ENCODE peak calls at places on chromosomes 5 and 9, in eight cellular contexts. I is CD8-positive, alpha-beta T cell; W is kidney epithelial cell; G is WTC11; U is lower leg skin; H is nephron progenitor cell; Z is tibial artery; F is epithelial cell of esophagus. O is an unnamed sample.

GRCh38 chr5:93807860-93808259 is 66.5 kb upstream of the POU5F2 start:
- DNase-seq in U (no peak), I (no peak), H (no peak), W (no peak), F (no peak), G (no peak), Z (no peak), O (no peak)

GRCh38 chr9:130825051-130825651 is 9.9 kb upstream of the ABL1 start:
- DNase-seq in G (no peak), W (peak), I (no peak), Z (no peak), U (no peak), H (peak), F (no peak), O (no peak)

GRCh38 chr5:5497132-5497748 is 74.8 kb downstream of the ICE1 start:
- DNase-seq in G (peak), W (no peak), H (peak), Z (peak), F (peak), U (no peak), I (peak), O (no peak)

GRCh38 chr5:39022151-39022550 is 52.0 kb downstream of the RICTOR start:
- DNase-seq in W (no peak), Z (no peak), U (no peak), F (no peak), H (no peak), I (no peak), G (no peak), O (no peak)

GRCh38 chr5:134511796-134512660 is 13.4 kb upstream of the JADE2 start:
- DNase-seq in G (peak), F (peak), H (peak), Z (peak), I (no peak), W (no peak), U (peak), O (no peak)

GRCh38 chr9:18359335-18359734 is 114.6 kb upstream of the ADAMTSL1 start:
- DNase-seq in W (no peak), U (no peak), I (no peak), Z (no peak), G (no peak), F (peak), H (no peak), O (peak)

GRCh38 chr9:124257070-124257864 is 482 bp upstream of the NEK6 start:
- DNase-seq in U (no peak), W (no peak), Z (peak), H (peak), I (no peak), F (no peak), G (no peak), O (no peak)

GRCh38 chr9:122309861-122310260 is 45.2 kb downstream of the MRRF start:
- DNase-seq in Z (no peak), U (no peak), F (no peak), W (no peak), H (no peak), I (no peak), G (no peak), O (no peak)

GRCh38 chr9:38018964-38019602 is 49.9 kb downstream of the SHB start:
- DNase-seq in F (peak), I (no peak), Z (peak), W (no peak), G (no peak), H (no peak), U (no peak), O (no peak)

GRCh38 chr9:115250646-115251045 is 132.7 kb upstream of the TNC start:
- DNase-seq in H (no peak), I (no peak), U (no peak), F (peak), W (peak), Z (no peak), G (no peak), O (peak)

GRCh38 chr9:37618817-37619216 is 26.4 kb upstream of the TOMM5 start:
- DNase-seq in U (no peak), H (no peak), G (no peak), W (no peak), Z (no peak), I (no peak), F (peak), O (peak)

GRCh38 chr5:179241175-179241574 is 104.1 kb downstream of the ADAMTS2 start:
- DNase-seq in W (no peak), I (no peak), Z (peak), U (peak), G (peak), F (no peak), H (no peak), O (no peak)

GRCh38 chr5:78738693-78739300 is 90.2 kb upstream of the LHFPL2 start:
- DNase-seq in G (no peak), I (no peak), W (no peak), Z (no peak), F (no peak), H (no peak), U (peak), O (no peak)

GRCh38 chr5:172133359-172134029 is 54.5 kb downstream of the STK10 start:
- DNase-seq in Z (peak), F (peak), H (no peak), W (peak), I (peak), G (no peak), U (no peak), O (peak)

GRCh38 chr9:4167040-4167671 is 132.7 kb downstream of the GLIS3 start:
- DNase-seq in W (no peak), H (no peak), G (no peak), Z (no peak), U (no peak), F (peak), I (no peak), O (peak)

GRCh38 chr5:149860801-149861322 is 83.7 kb downstream of the PDE6A start:
- DNase-seq in F (peak), I (no peak), H (no peak), W (peak), G (peak), Z (no peak), U (no peak), O (no peak)

GRCh38 chr9:114156658-114157421 is 1.5 kb downstream of the COL27A1 start:
- DNase-seq in I (no peak), H (peak), U (peak), F (peak), W (no peak), Z (peak), G (peak), O (peak)

GRCh38 chr5:73454379-73455036 is 5.9 kb upstream of the FOXD1 start:
- DNase-seq in H (peak), I (peak), G (peak), W (peak), U (no peak), Z (no peak), F (peak), O (no peak)

GRCh38 chr5:178455480-178455835 is 134.7 kb downstream of the COL23A1 start:
- DNase-seq in F (no peak), U (peak), W (no peak), H (no peak), I (no peak), Z (peak), G (no peak), O (no peak)

GRCh38 chr5:143775258-143775657 is 36.7 kb upstream of the HMHB1 start:
- DNase-seq in G (no peak), I (no peak), H (no peak), W (no peak), F (peak), Z (no peak), U (no peak), O (no peak)

GRCh38 chr5:27854243-27854852 is 816.0 kb upstream of the CDH9 start:
- DNase-seq in I (no peak), W (no peak), H (no peak), Z (no peak), U (no peak), F (peak), G (no peak), O (no peak)

GRCh38 chr5:177455036-177455660 is 8.5 kb downstream of the PRR7 start:
- DNase-seq in G (peak), Z (peak), W (no peak), H (peak), U (peak), I (peak), F (peak), O (no peak)

GRCh38 chr5:132901730-132902129 is 28.3 kb downstream of the LEAP2 start:
- DNase-seq in G (no peak), Z (no peak), I (no peak), U (no peak), F (no peak), H (no peak), W (no peak), O (no peak)
- TF ChIP-seq CTCF in G (no peak), Z (no peak), I (no peak), U (no peak), F (no peak), H (no peak), W (no peak), O (no peak)

DNA sequence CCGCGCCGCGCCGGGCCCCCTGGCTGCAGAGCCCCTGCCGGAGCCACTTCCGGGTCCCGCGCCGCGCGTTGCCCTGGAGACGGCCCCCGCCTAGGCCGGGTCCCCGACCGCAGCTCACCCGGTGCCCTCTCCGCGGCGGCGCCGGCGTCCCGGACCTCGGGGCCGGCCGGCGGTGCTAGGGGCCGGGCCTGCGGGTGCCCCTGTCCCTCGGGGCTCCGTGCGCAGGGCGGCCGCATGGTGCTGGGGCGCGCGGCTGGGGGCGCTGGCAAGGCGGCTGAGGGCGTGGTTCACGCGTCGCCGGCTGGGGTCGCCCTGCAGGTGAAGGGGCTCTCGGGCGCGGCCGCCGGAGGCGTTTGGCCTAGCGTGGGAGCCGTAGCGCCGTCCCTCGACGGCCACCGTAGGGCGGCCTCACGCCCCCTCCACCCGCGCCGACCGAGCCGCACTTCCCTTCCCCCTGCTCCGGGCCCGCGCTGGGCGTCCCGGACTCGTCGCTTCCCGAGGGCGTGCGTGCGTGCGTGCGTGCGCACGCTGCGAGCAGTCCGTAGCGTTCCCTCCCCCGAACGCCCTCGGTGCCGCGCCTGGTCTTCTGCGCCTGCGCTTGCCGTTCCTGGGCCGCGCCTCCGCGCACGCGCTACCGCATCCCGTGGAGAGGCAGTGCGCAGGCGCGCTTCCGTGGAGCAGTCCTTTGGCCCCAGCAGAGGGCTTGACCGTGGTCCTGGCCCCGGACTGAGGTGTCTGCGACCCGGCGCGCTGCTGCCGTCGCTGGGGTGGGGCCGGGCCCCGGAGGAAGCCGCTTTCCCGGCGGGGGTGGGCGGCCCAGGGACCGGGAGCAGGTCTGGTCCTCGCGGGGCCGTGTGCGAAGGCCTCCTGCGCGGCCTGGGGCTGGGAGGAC is at the start of gene TMEM250:
- DNase-seq in U (peak), H (peak), Z (peak), W (peak), F (peak), I (peak), G (peak), O (peak)
- TF ChIP-seq CTCF in U (no peak), H (no peak), Z (peak), W (no peak), F (no peak), I (no peak), G (no peak), O (no peak)

GRCh38 chr5:124685404-124685930 is 61.0 kb downstream of the ZNF608 start:
- DNase-seq in G (no peak), I (no peak), H (no peak), U (no peak), W (no peak), Z (no peak), F (no peak), O (no peak)

GRCh38 chr5:124686239-124687004 is 60.0 kb downstream of the ZNF608 start:
- DNase-seq in U (no peak), G (no peak), I (no peak), H (no peak), F (no peak), Z (no peak), W (no peak), O (no peak)

GRCh38 chr5:124679578-124680210 is 66.7 kb downstream of the ZNF608 start:
- DNase-seq in H (no peak), U (no peak), W (no peak), I (no peak), Z (no peak), F (no peak), G (no peak), O (no peak)

GRCh38 chr5:124678992-124679519 is 67.4 kb downstream of the ZNF608 start:
- DNase-seq in H (no peak), G (no peak), U (no peak), Z (no peak), I (no peak), W (no peak), F (no peak), O (no peak)

DNA sequence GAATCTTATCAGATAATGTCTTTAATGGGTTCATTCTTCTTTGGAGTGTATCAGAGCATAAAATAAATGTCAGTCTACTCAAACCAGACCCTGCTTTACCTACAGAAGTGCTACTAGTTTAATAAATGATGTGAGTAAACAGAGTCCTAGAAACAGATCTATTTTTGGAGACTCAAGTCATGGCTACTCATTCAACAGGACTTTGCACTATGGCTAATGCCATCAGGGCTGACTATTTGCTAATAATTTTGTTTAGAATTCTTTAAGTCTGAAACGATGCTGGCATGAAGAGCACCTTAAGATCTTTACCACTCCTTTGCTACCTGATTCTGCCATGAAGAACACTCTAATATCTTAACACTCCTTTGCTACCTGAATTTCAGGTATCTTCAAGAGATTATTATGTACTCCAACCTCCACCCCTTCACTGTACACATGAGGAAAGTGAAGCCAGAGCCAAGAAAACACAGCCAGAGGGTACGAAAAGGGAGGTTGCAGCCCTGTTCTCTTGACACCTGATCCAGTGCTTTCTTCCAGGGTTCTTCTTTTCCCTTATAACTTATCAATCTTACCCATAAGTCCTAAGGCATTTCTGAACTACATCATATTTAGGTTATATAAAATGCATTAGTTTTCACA is 62.4 kb downstream of the ZNF608 start:
- DNase-seq in I (no peak), G (no peak), F (no peak), U (no peak), W (no peak), H (no peak), Z (no peak), O (no peak)
- TF ChIP-seq CTCF in I (no peak), G (no peak), F (no peak), U (no peak), W (no peak), H (no peak), Z (no peak), O (no peak)

DNA sequence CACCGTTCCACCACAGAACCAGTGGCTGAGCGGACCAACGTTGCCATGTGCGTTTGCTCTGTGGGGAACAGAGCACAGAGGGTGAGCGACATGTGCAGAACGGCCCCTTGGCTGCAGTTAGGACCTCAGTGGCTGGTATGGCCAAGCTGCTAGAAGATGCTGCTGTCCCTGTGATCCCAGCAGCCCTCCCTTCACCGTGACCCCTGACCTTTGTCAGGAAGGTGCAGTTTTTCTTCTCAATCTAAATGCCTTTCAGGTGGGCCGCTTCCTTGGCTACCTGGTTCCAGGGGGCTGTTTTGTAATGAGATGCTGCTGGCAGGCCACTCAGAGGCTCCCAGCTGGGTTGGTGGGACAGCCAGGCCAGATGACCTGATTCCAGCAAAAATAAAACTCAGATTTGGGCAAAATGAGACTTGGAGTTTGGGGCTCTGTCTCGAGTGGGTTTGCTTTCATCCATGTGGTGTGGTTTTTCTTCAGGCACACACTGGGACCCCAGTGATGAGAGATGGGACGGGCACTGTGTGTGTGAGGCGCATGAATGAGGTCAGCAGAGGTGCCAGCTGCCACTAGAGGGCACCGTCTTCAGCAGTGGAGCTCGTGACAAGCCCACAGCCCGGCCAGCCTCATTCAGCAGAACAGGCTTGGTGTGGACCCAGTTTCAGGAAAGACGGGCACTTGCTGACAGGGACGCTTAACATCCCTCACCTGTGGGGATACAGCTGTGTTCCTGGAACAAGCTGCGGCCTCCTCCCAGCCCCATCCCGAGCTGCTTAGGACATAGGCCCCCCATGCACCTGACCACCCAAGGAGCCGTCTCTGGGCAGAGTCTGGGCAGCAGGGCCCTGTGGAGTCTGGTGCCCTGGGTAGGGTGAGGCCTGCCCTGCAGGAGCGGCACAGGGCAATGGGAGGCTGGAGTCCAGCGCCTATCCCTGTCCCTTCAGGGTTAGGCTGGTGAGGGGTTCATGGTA is 4.1 kb downstream of the MRPS2 start:
- DNase-seq in G (peak), W (no peak), F (peak), Z (peak), U (no peak), I (peak), H (peak), O (no peak)
- TF ChIP-seq CTCF in G (peak), W (peak), F (peak), Z (peak), U (no peak), I (peak), H (peak), O (peak)

GRCh38 chr5:173513521-173513991 is 102.9 kb downstream of the BOD1 start:
- DNase-seq in F (no peak), G (no peak), I (no peak), H (no peak), W (no peak), U (no peak), Z (no peak), O (peak)
- TF ChIP-seq CTCF in F (no peak), G (no peak), I (no peak), H (no peak), W (no peak), U (no peak), Z (no peak), O (peak)

GRCh38 chr5:347712-348284 is 26.3 kb downstream of the AHRR start:
- DNase-seq in G (no peak), Z (no peak), I (no peak), F (no peak), H (no peak), W (no peak), U (no peak), O (no peak)

GRCh38 chr5:351911-352225 is 30.4 kb downstream of the AHRR start:
- DNase-seq in W (no peak), I (no peak), Z (no peak), U (no peak), F (no peak), G (no peak), H (no peak), O (no peak)

GRCh38 chr5:348726-349125 is 27.2 kb downstream of the AHRR start:
- DNase-seq in W (no peak), F (no peak), H (no peak), Z (no peak), G (no peak), I (no peak), U (no peak), O (no peak)

GRCh38 chr5:351084-351910 is 29.8 kb downstream of the AHRR start:
- DNase-seq in F (no peak), H (no peak), W (no peak), U (no peak), I (no peak), Z (no peak), G (no peak), O (no peak)

GRCh38 chr5:350355-350754 is 28.8 kb downstream of the AHRR start:
- DNase-seq in G (peak), I (no peak), H (no peak), Z (no peak), U (no peak), W (no peak), F (no peak), O (no peak)
- TF ChIP-seq CTCF in G (peak), I (no peak), H (no peak), Z (no peak), U (no peak), W (peak), F (no peak), O (no peak)

GRCh38 chr5:127216143-127216542 is 74.5 kb upstream of the MEGF10 start:
- DNase-seq in H (no peak), I (no peak), U (no peak), Z (no peak), F (no peak), G (no peak), W (peak), O (no peak)

GRCh38 chr5:127213231-127213630 is 77.4 kb upstream of the MEGF10 start:
- DNase-seq in Z (no peak), F (no peak), W (no peak), I (no peak), G (no peak), H (no peak), U (no peak), O (no peak)

DNA sequence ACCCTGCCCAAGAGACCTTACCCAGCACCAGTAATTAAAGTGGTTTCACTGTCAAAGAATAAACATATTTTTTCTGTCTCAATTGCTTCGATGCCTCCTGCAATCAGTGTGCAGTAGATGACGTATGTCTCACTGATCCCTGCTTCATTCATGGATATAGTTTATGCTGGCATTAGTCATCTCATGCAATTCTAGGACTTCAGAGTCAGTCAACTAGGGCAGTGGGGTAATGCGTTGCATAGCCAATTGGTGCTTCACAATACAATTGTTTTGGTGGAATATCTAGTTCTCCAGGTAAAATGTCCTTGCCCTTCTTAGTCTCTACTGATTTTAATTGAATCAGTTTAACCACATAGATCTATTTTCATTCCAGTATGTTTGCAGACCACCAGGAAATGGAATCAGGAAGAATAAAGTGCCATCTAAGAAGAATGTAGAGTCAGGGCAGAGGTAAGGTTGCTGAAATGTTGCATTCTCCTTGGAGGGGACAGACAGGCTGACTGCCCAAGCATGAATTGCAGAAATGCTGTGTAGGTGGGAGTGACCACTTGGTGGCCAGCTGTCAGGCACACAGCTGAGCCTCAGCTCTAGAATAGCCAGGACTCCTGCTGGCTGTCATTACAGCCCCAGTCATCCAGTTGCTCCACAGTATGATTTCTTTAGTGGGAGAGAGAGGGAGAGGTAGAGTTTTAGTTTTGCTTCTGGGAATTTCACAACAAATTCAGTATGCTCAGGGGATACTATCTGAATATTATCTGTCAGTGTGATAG is 73.5 kb upstream of the MEGF10 start:
- DNase-seq in H (peak), W (no peak), Z (no peak), U (no peak), I (no peak), F (peak), G (peak), O (no peak)
- TF ChIP-seq CTCF in H (no peak), W (no peak), Z (no peak), U (no peak), I (no peak), F (no peak), G (no peak), O (no peak)